ENCODE peak calls at places on chromosomes 4 and X, in five cellular contexts. One of them, this sample, is unnamed.

GRCh38 chr4:3845744-3846429 is 79.7 kb downstream of the ADRA2C start:
- DNase-seq in AG10803: no peak
- DNase-seq in spleen: no peak
- DNase-seq in left ventricle myocardium inferior: no peak
- DNase-seq in GM10248: no peak
- DNase-seq in this sample: no peak

GRCh38 chrX:48834383-48834709 is 1.1 kb downstream of the PCSK1N start:
- DNase-seq in AG10803: no peak
- DNase-seq in spleen: no peak
- DNase-seq in left ventricle myocardium inferior: no peak
- DNase-seq in GM10248: no peak
- DNase-seq in this sample: no peak

GRCh38 chr4:2256781-2257191 is 5.1 kb downstream of the MXD4 start:
- DNase-seq in AG10803: no peak
- DNase-seq in spleen: peak; percentile 88
- DNase-seq in left ventricle myocardium inferior: peak; percentile 56
- DNase-seq in GM10248: no peak
- DNase-seq in this sample: no peak

GRCh38 chr4:173272987-173273386 is 61.2 kb downstream of the HMGB2 start:
- DNase-seq in AG10803: peak; percentile 47
- DNase-seq in spleen: no peak
- DNase-seq in left ventricle myocardium inferior: no peak
- DNase-seq in GM10248: no peak
- DNase-seq in this sample: no peak

GRCh38 chr4:32147446-32148064 is 1427.4 kb downstream of the PCDH7 start:
- DNase-seq in AG10803: no peak
- DNase-seq in spleen: no peak
- DNase-seq in left ventricle myocardium inferior: no peak
- DNase-seq in GM10248: no peak
- DNase-seq in this sample: no peak

GRCh38 chr4:150078041-150078995 is at the start of gene DCLK2:
- DNase-seq in AG10803: peak; percentile 92
- DNase-seq in spleen: peak; percentile 85
- DNase-seq in left ventricle myocardium inferior: peak; percentile 88
- DNase-seq in GM10248: peak; percentile 43
- DNase-seq in this sample: peak; percentile 93

GRCh38 chrX:47078129-47079043 is at the start of gene RGN:
- DNase-seq in AG10803: peak; percentile 13
- DNase-seq in spleen: no peak
- DNase-seq in left ventricle myocardium inferior: peak; percentile 26
- DNase-seq in GM10248: no peak
- DNase-seq in this sample: no peak

GRCh38 chr4:88457307-88458090 is 580 bp downstream of the HERC5 start:
- DNase-seq in AG10803: peak; percentile 2
- DNase-seq in spleen: peak; percentile 92
- DNase-seq in left ventricle myocardium inferior: peak; percentile 52
- DNase-seq in GM10248: peak; percentile 50
- DNase-seq in this sample: peak; percentile 1

GRCh38 chrX:67636532-67636931 is 92.7 kb downstream of the AR start:
- DNase-seq in AG10803: no peak
- DNase-seq in spleen: no peak
- DNase-seq in left ventricle myocardium inferior: no peak
- DNase-seq in GM10248: no peak
- DNase-seq in this sample: peak; percentile 11

GRCh38 chrX:40855411-40855810 is 120.1 kb upstream of the MED14 start:
- DNase-seq in AG10803: no peak
- DNase-seq in spleen: no peak
- DNase-seq in left ventricle myocardium inferior: no peak
- DNase-seq in GM10248: no peak
- DNase-seq in this sample: peak; percentile 11

GRCh38 chrX:130915302-130915701 is 12.3 kb upstream of the ENOX2 start:
- DNase-seq in AG10803: peak; percentile 51
- DNase-seq in spleen: no peak
- DNase-seq in left ventricle myocardium inferior: no peak
- DNase-seq in GM10248: no peak
- DNase-seq in this sample: no peak

GRCh38 chr4:79848329-79848728 is 224.7 kb downstream of the ANTXR2 start:
- DNase-seq in AG10803: no peak
- DNase-seq in spleen: no peak
- DNase-seq in left ventricle myocardium inferior: no peak
- DNase-seq in GM10248: no peak
- DNase-seq in this sample: no peak

GRCh38 chrX:132086717-132087116 is 41.1 kb downstream of the FRMD7 start:
- DNase-seq in AG10803: peak; percentile 1
- DNase-seq in spleen: no peak
- DNase-seq in left ventricle myocardium inferior: no peak
- DNase-seq in GM10248: no peak
- DNase-seq in this sample: no peak

GRCh38 chrX:100447563-100448397 is 37.7 kb upstream of the PCDH19 start:
- DNase-seq in AG10803: peak; percentile 3
- DNase-seq in spleen: no peak
- DNase-seq in left ventricle myocardium inferior: peak; percentile 16
- DNase-seq in GM10248: peak; percentile 46
- DNase-seq in this sample: peak; percentile 29

GRCh38 chrX:22069586-22069985 is 37.5 kb downstream of the PHEX start:
- DNase-seq in AG10803: no peak
- DNase-seq in spleen: no peak
- DNase-seq in left ventricle myocardium inferior: no peak
- DNase-seq in GM10248: no peak
- DNase-seq in this sample: no peak

GRCh38 chrX:40261955-40262596 is 164.3 kb upstream of the BCOR start:
- DNase-seq in AG10803: no peak
- DNase-seq in spleen: peak; percentile 61
- DNase-seq in left ventricle myocardium inferior: no peak
- DNase-seq in GM10248: no peak
- DNase-seq in this sample: no peak

GRCh38 chrX:24494544-24495113 is 29.5 kb downstream of the PDK3 start:
- DNase-seq in AG10803: peak; percentile 49
- DNase-seq in spleen: no peak
- DNase-seq in left ventricle myocardium inferior: no peak
- DNase-seq in GM10248: no peak
- DNase-seq in this sample: peak; percentile 83

GRCh38 chr4:14069871-14070270 is 442.3 kb upstream of the BOD1L1 start:
- DNase-seq in AG10803: no peak
- DNase-seq in spleen: no peak
- DNase-seq in left ventricle myocardium inferior: no peak
- DNase-seq in GM10248: no peak
- DNase-seq in this sample: no peak

GRCh38 chrX:154317391-154318000 is 21.9 kb downstream of the TKTL1 start:
- DNase-seq in AG10803: peak; percentile 26
- DNase-seq in spleen: peak; percentile 71
- DNase-seq in left ventricle myocardium inferior: no peak
- DNase-seq in GM10248: no peak
- DNase-seq in this sample: no peak
- TF ChIP-seq CTCF in AG10803: peak; percentile 57
- TF ChIP-seq CTCF in spleen: no peak
- TF ChIP-seq CTCF in left ventricle myocardium inferior: peak; percentile 65
- TF ChIP-seq CTCF in GM10248: peak; percentile 16
- TF ChIP-seq CTCF in this sample: peak; percentile 54

GRCh38 chr4:147678796-147679549 is 5.0 kb downstream of the PRMT9 start:
- DNase-seq in AG10803: peak; percentile 20
- DNase-seq in spleen: no peak
- DNase-seq in left ventricle myocardium inferior: no peak
- DNase-seq in GM10248: no peak
- DNase-seq in this sample: no peak
- TF ChIP-seq CTCF in AG10803: no peak
- TF ChIP-seq CTCF in spleen: no peak
- TF ChIP-seq CTCF in left ventricle myocardium inferior: no peak
- TF ChIP-seq CTCF in GM10248: no peak
- TF ChIP-seq CTCF in this sample: no peak

GRCh38 chr4:104574371-104574770 is 79.7 kb upstream of the CXXC4 start:
- DNase-seq in AG10803: no peak
- DNase-seq in spleen: no peak
- DNase-seq in left ventricle myocardium inferior: no peak
- DNase-seq in GM10248: no peak
- DNase-seq in this sample: no peak

GRCh38 chr4:104575293-104575692 is 80.6 kb upstream of the CXXC4 start:
- DNase-seq in AG10803: no peak
- DNase-seq in spleen: no peak
- DNase-seq in left ventricle myocardium inferior: no peak
- DNase-seq in GM10248: no peak
- DNase-seq in this sample: no peak

DNA sequence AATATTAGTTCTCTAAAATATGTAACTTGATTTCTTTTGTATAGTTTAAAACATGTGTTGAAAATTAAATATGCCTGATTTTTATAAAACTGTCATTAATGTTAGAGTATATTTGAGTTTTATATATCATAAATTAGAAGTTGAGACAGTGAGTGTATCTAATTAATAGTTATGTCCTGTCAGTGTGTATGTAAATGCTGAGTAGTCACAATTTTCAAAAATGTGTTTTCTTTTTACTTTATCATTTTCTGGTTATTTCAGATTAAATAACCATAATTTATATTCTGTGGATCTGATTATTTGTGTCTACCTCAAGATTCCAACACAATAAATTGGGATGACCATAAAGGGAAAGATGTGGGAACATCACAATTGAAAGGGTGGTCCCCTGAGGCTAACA is 82.7 kb upstream of the CXXC4 start:
- DNase-seq in AG10803: no peak
- DNase-seq in spleen: no peak
- DNase-seq in left ventricle myocardium inferior: no peak
- DNase-seq in GM10248: no peak
- DNase-seq in this sample: no peak
- TF ChIP-seq CTCF in AG10803: no peak
- TF ChIP-seq CTCF in spleen: no peak
- TF ChIP-seq CTCF in left ventricle myocardium inferior: no peak
- TF ChIP-seq CTCF in GM10248: no peak
- TF ChIP-seq CTCF in this sample: no peak

GRCh38 chr4:5381981-5382441 is 326.3 kb downstream of the EVC2 start:
- DNase-seq in AG10803: peak; percentile 48
- DNase-seq in spleen: no peak
- DNase-seq in left ventricle myocardium inferior: no peak
- DNase-seq in GM10248: no peak
- DNase-seq in this sample: peak; percentile 61

GRCh38 chr4:5374577-5374976 is 323.3 kb downstream of the STK32B start:
- DNase-seq in AG10803: no peak
- DNase-seq in spleen: no peak
- DNase-seq in left ventricle myocardium inferior: no peak
- DNase-seq in GM10248: no peak
- DNase-seq in this sample: no peak

GRCh38 chr4:5374994-5375393 is 323.7 kb downstream of the STK32B start:
- DNase-seq in AG10803: no peak
- DNase-seq in spleen: no peak
- DNase-seq in left ventricle myocardium inferior: no peak
- DNase-seq in GM10248: no peak
- DNase-seq in this sample: no peak

GRCh38 chr4:5376015-5376414 is 324.7 kb downstream of the STK32B start:
- DNase-seq in AG10803: no peak
- DNase-seq in spleen: no peak
- DNase-seq in left ventricle myocardium inferior: no peak
- DNase-seq in GM10248: no peak
- DNase-seq in this sample: no peak

DNA sequence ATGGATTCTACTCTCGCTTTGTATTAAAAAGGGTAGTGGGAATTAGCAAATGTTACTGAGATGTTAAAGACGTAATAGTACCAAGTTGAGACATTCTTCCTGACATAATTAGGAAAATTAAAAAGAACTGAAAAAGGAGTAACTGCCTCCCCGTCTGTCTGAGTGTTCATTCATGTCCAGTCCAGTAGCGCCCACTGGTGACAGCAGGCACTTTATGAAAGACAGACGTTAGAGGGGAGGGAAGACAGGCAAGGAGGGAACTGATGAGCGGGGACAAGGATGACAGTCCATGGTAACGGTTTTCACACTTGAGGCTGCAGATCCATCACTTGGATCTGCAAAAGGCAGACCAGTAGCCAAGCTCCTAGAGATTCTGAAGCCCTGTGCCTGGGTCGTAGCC is 326.7 kb downstream of the STK32B start:
- DNase-seq in AG10803: peak; percentile 54
- DNase-seq in spleen: no peak
- DNase-seq in left ventricle myocardium inferior: no peak
- DNase-seq in GM10248: no peak
- DNase-seq in this sample: no peak
- TF ChIP-seq CTCF in AG10803: peak; percentile 62
- TF ChIP-seq CTCF in spleen: no peak
- TF ChIP-seq CTCF in left ventricle myocardium inferior: no peak
- TF ChIP-seq CTCF in GM10248: no peak
- TF ChIP-seq CTCF in this sample: peak; percentile 26

DNA sequence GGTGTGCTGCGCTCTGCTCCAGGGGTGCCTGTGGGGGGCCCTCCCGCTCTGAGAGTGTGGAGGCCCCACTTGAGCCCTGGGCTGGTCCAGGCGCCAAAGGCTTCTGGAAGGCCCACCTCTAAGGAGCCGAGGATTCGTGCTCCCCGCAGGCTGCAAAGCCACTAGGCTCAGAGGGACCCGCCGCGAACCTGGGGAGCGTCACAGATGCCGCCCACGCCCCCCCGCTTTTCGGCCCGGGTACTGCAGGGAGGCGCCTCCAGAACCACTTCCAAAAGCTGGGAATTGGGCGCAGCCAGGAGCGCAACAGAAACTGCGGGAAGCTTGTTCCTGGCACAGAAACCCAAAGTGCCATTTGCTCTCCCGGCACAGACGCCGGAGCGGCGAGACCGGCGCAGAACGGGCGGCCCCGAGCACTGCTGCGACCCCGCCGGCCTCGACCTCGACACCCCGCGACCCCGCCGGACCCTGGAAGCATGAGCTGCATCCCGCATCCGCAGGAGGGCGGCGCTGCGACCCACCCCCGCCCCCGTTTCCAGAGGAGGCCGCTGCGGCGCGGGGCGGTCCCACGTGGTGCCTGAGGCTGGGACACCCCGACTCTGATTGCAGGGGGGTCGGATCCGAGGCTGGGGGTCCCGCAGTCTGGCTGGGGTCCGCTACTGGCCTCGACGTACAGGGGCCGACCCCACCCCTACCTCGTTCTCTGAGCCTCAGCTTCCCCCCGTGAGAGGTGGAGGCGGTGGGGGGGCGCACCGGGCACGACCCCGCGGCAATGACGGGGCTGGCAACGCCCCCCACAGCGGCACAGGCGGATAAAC is 30.8 kb downstream of the CPLX1 start:
- DNase-seq in AG10803: no peak
- DNase-seq in spleen: peak; percentile 69
- DNase-seq in left ventricle myocardium inferior: no peak
- DNase-seq in GM10248: no peak
- DNase-seq in this sample: no peak
- TF ChIP-seq CTCF in AG10803: no peak
- TF ChIP-seq CTCF in spleen: no peak
- TF ChIP-seq CTCF in left ventricle myocardium inferior: no peak
- TF ChIP-seq CTCF in GM10248: no peak
- TF ChIP-seq CTCF in this sample: no peak

DNA sequence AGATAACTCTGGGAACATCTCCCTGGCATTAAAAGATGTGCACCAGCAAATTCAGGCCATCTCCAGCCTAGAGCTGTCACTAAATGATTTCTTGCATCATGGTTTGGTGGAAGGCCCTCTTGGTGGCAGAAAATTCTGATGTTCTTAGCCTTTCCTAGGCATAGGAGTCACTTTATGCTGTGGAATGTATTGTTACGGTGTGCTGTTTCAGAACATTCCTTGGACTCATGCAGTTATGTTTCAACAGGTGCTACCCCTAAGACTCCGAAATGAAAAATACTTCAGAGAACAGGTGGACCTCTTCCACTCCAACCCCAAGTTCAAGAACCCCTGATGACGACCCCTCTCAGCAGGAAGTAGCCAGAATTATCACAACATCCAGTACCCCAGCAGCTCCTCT is 20.3 kb upstream of the PAPSS1 start:
- DNase-seq in AG10803: peak; percentile 9
- DNase-seq in spleen: no peak
- DNase-seq in left ventricle myocardium inferior: no peak
- DNase-seq in GM10248: no peak
- DNase-seq in this sample: peak; percentile 10
- TF ChIP-seq CTCF in AG10803: peak; percentile 26
- TF ChIP-seq CTCF in spleen: no peak
- TF ChIP-seq CTCF in left ventricle myocardium inferior: peak; percentile 34
- TF ChIP-seq CTCF in GM10248: no peak
- TF ChIP-seq CTCF in this sample: peak; percentile 31